ENCODE peak calls at places on chromosomes 12 and 14, in six cellular contexts. One of them, this sample, is unnamed.

GRCh38 chr12:48198619-48198973 is 4.5 kb downstream of the OR10AD1 start:
- DNase-seq in left lung: peak
- DNase-seq in keratinocyte: no peak
- DNase-seq in ovary: peak
- DNase-seq in MM.1S: no peak
- DNase-seq in fibroblast of pulmonary artery: peak
- DNase-seq in this sample: no peak

GRCh38 chr14:36502558-36503508 is 17.2 kb downstream of the NKX2-1 start:
- DNase-seq in left lung: no peak
- DNase-seq in keratinocyte: no peak
- DNase-seq in ovary: no peak
- DNase-seq in MM.1S: no peak
- DNase-seq in fibroblast of pulmonary artery: no peak
- DNase-seq in this sample: no peak

GRCh38 chr14:29227631-29228030 is 461.0 kb downstream of the FOXG1 start:
- DNase-seq in left lung: no peak
- DNase-seq in keratinocyte: no peak
- DNase-seq in ovary: no peak
- DNase-seq in MM.1S: no peak
- DNase-seq in fibroblast of pulmonary artery: peak
- DNase-seq in this sample: no peak

GRCh38 chr14:59310644-59311043 is 122.2 kb downstream of the DAAM1 start:
- DNase-seq in left lung: no peak
- DNase-seq in keratinocyte: no peak
- DNase-seq in ovary: no peak
- DNase-seq in MM.1S: no peak
- DNase-seq in fibroblast of pulmonary artery: no peak
- DNase-seq in this sample: no peak

GRCh38 chr12:18677189-18677588 is 60.6 kb downstream of the PLCZ1 start:
- DNase-seq in left lung: no peak
- DNase-seq in keratinocyte: no peak
- DNase-seq in ovary: no peak
- DNase-seq in MM.1S: no peak
- DNase-seq in fibroblast of pulmonary artery: peak
- DNase-seq in this sample: no peak

GRCh38 chr14:96979611-96980074 is 182.5 kb downstream of the VRK1 start:
- DNase-seq in left lung: no peak
- DNase-seq in keratinocyte: no peak
- DNase-seq in ovary: no peak
- DNase-seq in MM.1S: no peak
- DNase-seq in fibroblast of pulmonary artery: no peak
- DNase-seq in this sample: no peak

GRCh38 chr12:113130457-113131135 is 5.0 kb downstream of the RASAL1 start:
- DNase-seq in left lung: no peak
- DNase-seq in keratinocyte: no peak
- DNase-seq in ovary: no peak
- DNase-seq in MM.1S: no peak
- DNase-seq in fibroblast of pulmonary artery: no peak
- DNase-seq in this sample: no peak

GRCh38 chr12:104281636-104282035 is 21.9 kb upstream of the EID3 start:
- DNase-seq in left lung: no peak
- DNase-seq in keratinocyte: no peak
- DNase-seq in ovary: no peak
- DNase-seq in MM.1S: no peak
- DNase-seq in fibroblast of pulmonary artery: peak
- DNase-seq in this sample: no peak

GRCh38 chr12:108457006-108457733 is 57.9 kb upstream of the FICD start:
- DNase-seq in left lung: no peak
- DNase-seq in keratinocyte: no peak
- DNase-seq in ovary: no peak
- DNase-seq in MM.1S: peak
- DNase-seq in fibroblast of pulmonary artery: peak
- DNase-seq in this sample: peak

GRCh38 chr14:102499401-102500189 is 10.0 kb downstream of the ANKRD9 start:
- DNase-seq in left lung: no peak
- DNase-seq in keratinocyte: no peak
- DNase-seq in ovary: no peak
- DNase-seq in MM.1S: no peak
- DNase-seq in fibroblast of pulmonary artery: no peak
- DNase-seq in this sample: no peak

GRCh38 chr14:51603495-51603894 is 48.2 kb upstream of the FRMD6 start:
- DNase-seq in left lung: no peak
- DNase-seq in keratinocyte: no peak
- DNase-seq in ovary: no peak
- DNase-seq in MM.1S: no peak
- DNase-seq in fibroblast of pulmonary artery: peak
- DNase-seq in this sample: no peak

GRCh38 chr12:58285551-58285950 is 344.2 kb downstream of the ATP23 start:
- DNase-seq in left lung: no peak
- DNase-seq in keratinocyte: no peak
- DNase-seq in ovary: no peak
- DNase-seq in MM.1S: no peak
- DNase-seq in fibroblast of pulmonary artery: no peak
- DNase-seq in this sample: no peak

DNA sequence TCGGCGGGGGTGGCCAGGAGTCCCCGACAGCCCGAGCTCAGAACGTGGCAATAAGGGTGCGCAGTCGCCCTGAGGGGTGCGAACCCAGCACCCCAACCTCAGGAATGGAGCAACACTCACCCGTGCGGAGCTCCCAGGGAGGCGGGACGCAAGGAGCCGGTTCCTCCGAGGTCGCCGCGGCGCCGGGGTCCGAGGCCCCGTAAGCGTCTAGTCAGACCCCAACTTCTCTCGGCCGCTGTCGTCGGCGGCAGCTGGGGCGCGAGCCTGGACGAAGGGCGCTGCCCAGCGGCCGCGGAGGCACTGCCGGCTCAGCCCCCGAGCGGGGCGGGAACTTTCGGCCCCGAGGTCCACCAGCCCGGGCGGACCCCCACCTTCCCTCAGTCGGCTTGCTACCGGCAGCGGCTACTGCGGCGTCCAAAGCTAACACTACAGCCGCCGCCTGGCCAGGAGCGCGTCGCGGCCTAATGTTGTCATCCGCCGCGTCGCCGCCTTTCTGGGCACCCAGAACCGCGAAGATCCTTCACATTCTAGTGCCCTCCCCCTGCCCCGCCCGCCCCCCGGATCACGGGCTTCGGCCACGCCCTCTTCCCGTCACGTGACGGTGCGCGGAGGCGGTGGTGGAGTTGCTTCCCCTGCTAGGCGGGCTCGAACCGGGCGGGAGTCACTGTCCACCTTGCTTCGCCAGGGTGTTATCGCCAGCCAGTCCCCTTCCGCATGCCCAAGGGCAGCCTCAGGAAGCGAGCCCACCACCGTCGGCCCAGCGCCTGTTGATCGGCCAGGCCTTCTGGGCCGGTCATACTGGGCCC is at the start of gene OSBPL8:
- DNase-seq in left lung: peak
- DNase-seq in keratinocyte: peak
- DNase-seq in ovary: peak
- DNase-seq in MM.1S: peak
- DNase-seq in fibroblast of pulmonary artery: peak
- DNase-seq in this sample: peak
- TF ChIP-seq CTCF in left lung: peak
- TF ChIP-seq CTCF in keratinocyte: peak
- TF ChIP-seq CTCF in ovary: peak
- TF ChIP-seq CTCF in MM.1S: peak
- TF ChIP-seq CTCF in fibroblast of pulmonary artery: no peak
- TF ChIP-seq CTCF in this sample: no peak

GRCh38 chr12:46470039-46470627 is 97.6 kb upstream of the SLC38A2 start:
- DNase-seq in left lung: no peak
- DNase-seq in keratinocyte: no peak
- DNase-seq in ovary: no peak
- DNase-seq in MM.1S: peak
- DNase-seq in fibroblast of pulmonary artery: no peak
- DNase-seq in this sample: no peak
- H3K4me3 ChIP-seq in left lung: no peak
- H3K4me3 ChIP-seq in keratinocyte: no peak
- H3K4me3 ChIP-seq in ovary: no peak
- H3K4me3 ChIP-seq in MM.1S: peak
- H3K4me3 ChIP-seq in fibroblast of pulmonary artery: no peak
- H3K4me3 ChIP-seq in this sample: no peak

GRCh38 chr12:121013715-121014114 is 2.6 kb downstream of the C12orf43 start:
- DNase-seq in left lung: no peak
- DNase-seq in keratinocyte: no peak
- DNase-seq in ovary: no peak
- DNase-seq in MM.1S: no peak
- DNase-seq in fibroblast of pulmonary artery: no peak
- DNase-seq in this sample: no peak
- TF ChIP-seq CTCF in left lung: no peak
- TF ChIP-seq CTCF in keratinocyte: no peak
- TF ChIP-seq CTCF in ovary: no peak
- TF ChIP-seq CTCF in MM.1S: no peak
- TF ChIP-seq CTCF in fibroblast of pulmonary artery: no peak
- TF ChIP-seq CTCF in this sample: peak

GRCh38 chr14:22493143-22493542 is 95.9 kb downstream of the DAD1 start:
- DNase-seq in left lung: no peak
- DNase-seq in keratinocyte: no peak
- DNase-seq in ovary: no peak
- DNase-seq in MM.1S: no peak
- DNase-seq in fibroblast of pulmonary artery: no peak
- DNase-seq in this sample: no peak
- H3K4me3 ChIP-seq in left lung: no peak
- H3K4me3 ChIP-seq in keratinocyte: peak
- H3K4me3 ChIP-seq in ovary: no peak
- H3K4me3 ChIP-seq in MM.1S: no peak
- H3K4me3 ChIP-seq in fibroblast of pulmonary artery: no peak
- H3K4me3 ChIP-seq in this sample: no peak

GRCh38 chr12:119412811-119413794 is 78.6 kb downstream of the CCDC60 start:
- DNase-seq in left lung: no peak
- DNase-seq in keratinocyte: peak
- DNase-seq in ovary: peak
- DNase-seq in MM.1S: peak
- DNase-seq in fibroblast of pulmonary artery: peak
- DNase-seq in this sample: peak
- TF ChIP-seq CTCF in left lung: peak
- TF ChIP-seq CTCF in keratinocyte: peak
- TF ChIP-seq CTCF in ovary: peak
- TF ChIP-seq CTCF in MM.1S: peak
- TF ChIP-seq CTCF in fibroblast of pulmonary artery: peak
- TF ChIP-seq CTCF in this sample: peak

DNA sequence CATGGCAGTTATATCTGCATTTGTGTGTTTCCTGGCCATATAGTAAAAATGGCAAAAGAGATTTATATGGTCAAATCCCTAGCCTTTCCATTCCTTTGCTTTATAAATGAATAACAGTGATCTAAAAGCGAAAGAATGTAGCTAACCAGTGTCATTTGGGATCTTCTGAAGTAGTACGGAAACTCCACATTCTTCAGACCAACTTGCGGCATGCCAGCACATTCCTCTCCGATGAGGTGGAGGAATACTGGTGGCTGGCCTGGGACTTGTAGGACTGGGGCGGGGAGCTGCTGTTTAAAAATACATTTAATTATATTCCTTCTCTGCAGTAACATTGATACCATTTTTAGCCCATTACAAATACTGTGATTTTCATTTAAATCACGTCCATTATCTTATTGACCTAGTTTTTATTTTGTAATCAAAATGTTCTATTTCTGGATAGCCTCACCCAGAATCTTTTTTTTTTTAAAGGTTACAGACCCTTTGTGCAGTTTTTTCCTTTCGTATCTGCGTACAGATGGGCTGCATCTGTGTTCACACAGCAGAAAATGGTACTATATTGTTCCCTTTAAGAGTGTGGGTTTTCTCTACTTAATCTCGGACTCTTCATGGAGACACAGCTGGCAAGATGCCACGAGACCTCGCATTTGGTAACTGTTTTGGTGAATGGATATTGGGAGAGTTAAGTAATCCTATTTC is 85.4 kb downstream of the SAMD4A start:
- DNase-seq in left lung: peak
- DNase-seq in keratinocyte: peak
- DNase-seq in ovary: peak
- DNase-seq in MM.1S: no peak
- DNase-seq in fibroblast of pulmonary artery: peak
- DNase-seq in this sample: no peak
- H3K4me3 ChIP-seq in left lung: no peak
- H3K4me3 ChIP-seq in keratinocyte: peak
- H3K4me3 ChIP-seq in ovary: peak
- H3K4me3 ChIP-seq in MM.1S: no peak
- H3K4me3 ChIP-seq in fibroblast of pulmonary artery: peak
- H3K4me3 ChIP-seq in this sample: no peak

GRCh38 chr12:106790020-106790419 is 15.5 kb downstream of the RIC8B start:
- DNase-seq in left lung: no peak
- DNase-seq in keratinocyte: no peak
- DNase-seq in ovary: no peak
- DNase-seq in MM.1S: no peak
- DNase-seq in fibroblast of pulmonary artery: no peak
- DNase-seq in this sample: no peak
- TF ChIP-seq CTCF in left lung: no peak
- TF ChIP-seq CTCF in keratinocyte: peak
- TF ChIP-seq CTCF in ovary: no peak
- TF ChIP-seq CTCF in MM.1S: no peak
- TF ChIP-seq CTCF in fibroblast of pulmonary artery: peak
- TF ChIP-seq CTCF in this sample: peak